ENCODE peak calls at places on chromosomes 13 and 19, in nine cellular contexts. I, Z, W, J, D, U, P, E and F are unnamed samples.

GRCh38 chr19:10238172-10238783 is 7.1 kb upstream of the S1PR2 start:
- DNase-seq in I (peak), Z (no peak), W (no peak), J (no peak), D (no peak), U (no peak), P (no peak), E (no peak), F (no peak)

GRCh38 chr19:10286803-10287737 is at the start of gene ICAM4:
- DNase-seq in I (peak), Z (no peak), W (no peak), J (no peak), D (peak), U (peak), P (no peak), E (no peak), F (peak)

GRCh38 chr13:21798181-21798580 is 127.3 kb downstream of the FGF9 start:
- DNase-seq in I (no peak), Z (no peak), W (no peak), J (no peak), D (no peak), U (no peak), P (no peak), E (no peak), F (no peak)

GRCh38 chr13:112725346-112726017 is 35.6 kb downstream of the ATP11A start:
- DNase-seq in I (peak), Z (no peak), W (no peak), J (no peak), D (no peak), U (no peak), P (no peak), E (no peak), F (no peak)

GRCh38 chr19:4052114-4052992 is 14.3 kb downstream of the ZBTB7A start:
- DNase-seq in I (peak), Z (no peak), W (no peak), J (no peak), D (no peak), U (no peak), P (no peak), E (peak), F (no peak)

GRCh38 chr13:95485045-95485517 is 67.4 kb upstream of the CLDN10 start:
- DNase-seq in I (peak), Z (no peak), W (no peak), J (no peak), D (no peak), U (no peak), P (no peak), E (no peak), F (no peak)

GRCh38 chr19:48915757-48916156 is 15.6 kb downstream of the NUCB1 start:
- DNase-seq in I (no peak), Z (no peak), W (no peak), J (no peak), D (no peak), U (no peak), P (no peak), E (no peak), F (no peak)

GRCh38 chr19:33750587-33751385 is 45.9 kb upstream of the KCTD15 start:
- DNase-seq in I (no peak), Z (no peak), W (no peak), J (no peak), D (no peak), U (no peak), P (no peak), E (no peak), F (no peak)

GRCh38 chr19:50432221-50432626 is 468 bp upstream of the MYBPC2 start:
- DNase-seq in I (no peak), Z (no peak), W (no peak), J (no peak), D (no peak), U (peak), P (no peak), E (no peak), F (no peak)

GRCh38 chr19:50722248-50723013 is 733 bp upstream of the CLEC11A start:
- DNase-seq in I (no peak), Z (no peak), W (no peak), J (no peak), D (no peak), U (no peak), P (no peak), E (no peak), F (no peak)

GRCh38 chr19:43812689-43813088 is 10.4 kb upstream of the LYPD5 start:
- DNase-seq in I (no peak), Z (no peak), W (no peak), J (no peak), D (no peak), U (no peak), P (no peak), E (no peak), F (no peak)

GRCh38 chr13:27170221-27170520 is 1.4 kb downstream of the USP12 start:
- DNase-seq in I (peak), Z (no peak), W (no peak), J (no peak), D (no peak), U (no peak), P (no peak), E (no peak), F (no peak)

GRCh38 chr19:51802775-51803174 is 7.8 kb downstream of the FPR3 start:
- DNase-seq in I (no peak), Z (no peak), W (no peak), J (no peak), D (no peak), U (no peak), P (no peak), E (no peak), F (no peak)